ENCODE peak calls at places on chromosomes 12 and 14, in ten cellular contexts. U is GM06990; N is fibroblast of lung; K is CD4-positive, CD25-positive, alpha-beta regulatory T cell; J is amniotic epithelial cell; O is HepG2; T is activated T-cell treated with anti-CD3 and anti-CD28 coated beads for 4 hours; Z is H7; D is retina; X is ecto neural progenitor cell. S is an unnamed sample.

GRCh38 chr12:90770861-90771260 is 184.1 kb downstream of the CCER1 start:
- DNase-seq in U (no peak), N (no peak), K (no peak), J (peak; percentile 5), O (no peak), T (no peak), Z (no peak), D (no peak), X (no peak), S (no peak)

GRCh38 chr12:62732861-62733427 is 202.0 kb downstream of the PPM1H start:
- DNase-seq in U (no peak), N (peak; percentile 71), K (no peak), J (peak; percentile 77), O (no peak), T (no peak), Z (no peak), D (no peak), X (no peak), S (peak; percentile 77)

GRCh38 chr12:30725739-30726138 is 29.0 kb downstream of the CAPRIN2 start:
- DNase-seq in U (no peak), N (peak; percentile 85), K (no peak), J (peak; percentile 82), O (no peak), T (no peak), Z (no peak), D (no peak), X (no peak), S (peak; percentile 31)

GRCh38 chr14:102768223-102769048 is 8.8 kb upstream of the TRAF3 start:
- DNase-seq in U (peak; percentile 59), N (no peak), K (no peak), J (no peak), O (no peak), T (no peak), Z (peak; percentile 15), D (no peak), X (no peak), S (no peak)

GRCh38 chr12:109827566-109828550 is 5.3 kb downstream of the TRPV4 start:
- DNase-seq in U (no peak), N (no peak), K (no peak), J (peak; percentile 26), O (no peak), T (no peak), Z (no peak), D (no peak), X (no peak), S (no peak)

GRCh38 chr12:47021298-47021697 is 58.1 kb upstream of the PCED1B start:
- DNase-seq in U (peak; percentile 12), N (peak; percentile 86), K (peak; percentile 43), J (peak; percentile 84), O (peak; percentile 46), T (peak; percentile 7), Z (no peak), D (peak; percentile 36), X (no peak), S (peak; percentile 84)

GRCh38 chr14:91385227-91385626 is 32.4 kb downstream of the CCDC88C start:
- DNase-seq in U (no peak), N (no peak), K (no peak), J (no peak), O (no peak), T (no peak), Z (peak; percentile 26), D (no peak), X (no peak), S (no peak)

GRCh38 chr14:103597623-103598372 is 31.2 kb upstream of the KLC1 start:
- DNase-seq in U (no peak), N (peak; percentile 88), K (no peak), J (peak; percentile 87), O (no peak), T (no peak), Z (peak; percentile 47), D (no peak), X (no peak), S (no peak)

GRCh38 chr12:110349521-110350151 is 53.9 kb downstream of the ANAPC7 start:
- DNase-seq in U (no peak), N (no peak), K (peak; percentile 41), J (no peak), O (no peak), T (peak; percentile 40), Z (peak; percentile 21), D (no peak), X (no peak), S (no peak)

GRCh38 chr14:100402631-100403030 is 79.5 kb downstream of the SLC25A47 start:
- DNase-seq in U (no peak), N (no peak), K (no peak), J (no peak), O (no peak), T (no peak), Z (no peak), D (no peak), X (no peak), S (no peak)

GRCh38 chr12:15278816-15279658 is 43.3 kb upstream of the PTPRO start:
- DNase-seq in U (no peak), N (peak; percentile 72), K (peak; percentile 9), J (peak; percentile 21), O (no peak), T (no peak), Z (no peak), D (no peak), X (no peak), S (no peak)

GRCh38 chr12:124236651-124237050 is 58.2 kb upstream of the RFLNA start:
- DNase-seq in U (no peak), N (peak; percentile 20), K (no peak), J (peak; percentile 95), O (no peak), T (no peak), Z (no peak), D (no peak), X (no peak), S (no peak)

GRCh38 chr12:117671734-117672133 is 297.1 kb downstream of the KSR2 start:
- DNase-seq in U (no peak), N (no peak), K (no peak), J (no peak), O (peak; percentile 5), T (no peak), Z (peak; percentile 83), D (no peak), X (peak; percentile 81), S (peak; percentile 34)

GRCh38 chr14:54348923-54349615 is 47.7 kb upstream of the CDKN3 start:
- DNase-seq in U (no peak), N (peak; percentile 24), K (no peak), J (peak; percentile 60), O (no peak), T (no peak), Z (no peak), D (no peak), X (no peak), S (no peak)

GRCh38 chr14:24273422-24273998 is 2.1 kb upstream of the RABGGTA start:
- DNase-seq in U (no peak), N (no peak), K (no peak), J (peak; percentile 8), O (peak; percentile 60), T (no peak), Z (no peak), D (no peak), X (no peak), S (no peak)

GRCh38 chr14:36324897-36325296 is 4.5 kb upstream of the MBIP start:
- DNase-seq in U (no peak), N (no peak), K (no peak), J (no peak), O (no peak), T (no peak), Z (no peak), D (no peak), X (no peak), S (no peak)

GRCh38 chr12:94149781-94150482 is 1.6 kb downstream of the PLXNC1 start:
- DNase-seq in U (no peak), N (peak; percentile 45), K (no peak), J (no peak), O (no peak), T (no peak), Z (peak; percentile 83), D (peak; percentile 88), X (peak; percentile 84), S (no peak)

GRCh38 chr14:94746131-94746530 is 23.8 kb downstream of the GSC start:
- DNase-seq in U (no peak), N (no peak), K (no peak), J (no peak), O (no peak), T (no peak), Z (no peak), D (no peak), X (no peak), S (no peak)

GRCh38 chr14:63605041-63605532 is 36.6 kb downstream of the WDR89 start:
- DNase-seq in U (no peak), N (peak; percentile 5), K (no peak), J (no peak), O (no peak), T (no peak), Z (no peak), D (no peak), X (no peak), S (no peak)

GRCh38 chr12:116153983-116154382 is 123.5 kb downstream of the MED13L start:
- DNase-seq in U (no peak), N (no peak), K (no peak), J (no peak), O (no peak), T (no peak), Z (no peak), D (no peak), X (no peak), S (no peak)

GRCh38 chr12:89140580-89141236 is 211.6 kb downstream of the DUSP6 start:
- DNase-seq in U (no peak), N (peak; percentile 79), K (no peak), J (no peak), O (no peak), T (no peak), Z (no peak), D (no peak), X (no peak), S (no peak)

GRCh38 chr14:28308727-28309126 is 457.9 kb upstream of the FOXG1 start:
- DNase-seq in U (no peak), N (peak; percentile 15), K (peak; percentile 2), J (peak; percentile 48), O (no peak), T (no peak), Z (no peak), D (no peak), X (no peak), S (peak; percentile 24)

GRCh38 chr14:34347683-34348082 is 114.4 kb downstream of the SPTSSA start:
- DNase-seq in U (peak; percentile 12), N (no peak), K (no peak), J (no peak), O (peak; percentile 56), T (no peak), Z (no peak), D (no peak), X (no peak), S (no peak)

GRCh38 chr14:72700338-72701231 is 193.3 kb downstream of the DPF3 start:
- DNase-seq in U (no peak), N (no peak), K (no peak), J (peak; percentile 10), O (no peak), T (no peak), Z (peak; percentile 63), D (peak; percentile 80), X (no peak), S (no peak)

S was measured in HT-29.